ENCODE peak calls at places on chromosomes 6 and 20, in five cellular contexts. N is cardiac fibroblast, R is ascending aorta, G is glutamatergic neuron, Y is progenitor cell of endocrine pancreas. W is an unnamed sample.

GRCh38 chr6:13538084-13538483 is 36.3 kb upstream of the SIRT5 start:
- DNase-seq in N (peak), R (no peak), G (no peak), Y (no peak), W (no peak)

GRCh38 chr6:39268721-39269120 is 39.4 kb upstream of the KCNK5 start:
- DNase-seq in N (no peak), R (no peak), G (no peak), Y (no peak), W (no peak)

GRCh38 chr6:134170844-134171243 is 118.4 kb upstream of the SLC2A12 start:
- DNase-seq in N (peak), R (no peak), G (no peak), Y (no peak), W (no peak)

GRCh38 chr6:106168097-106168888 is 82.2 kb downstream of the PRDM1 start:
- DNase-seq in N (no peak), R (no peak), G (no peak), Y (no peak), W (no peak)

GRCh38 chr20:35883341-35883777 is 70.9 kb downstream of the SCAND1 start:
- DNase-seq in N (peak), R (no peak), G (no peak), Y (no peak), W (no peak)

GRCh38 chr6:139407718-139408222 is 33.3 kb upstream of the CITED2 start:
- DNase-seq in N (peak), R (no peak), G (no peak), Y (no peak), W (no peak)

GRCh38 chr6:10000461-10000992 is 414.3 kb downstream of the TFAP2A start:
- DNase-seq in N (no peak), R (no peak), G (no peak), Y (no peak), W (no peak)

GRCh38 chr6:161076211-161076677 is 84.7 kb downstream of the MAP3K4 start:
- DNase-seq in N (peak), R (no peak), G (peak), Y (no peak), W (no peak)

GRCh38 chr20:20450461-20451027 is 82.6 kb downstream of the INSM1 start:
- DNase-seq in N (no peak), R (no peak), G (no peak), Y (no peak), W (no peak)

GRCh38 chr6:135270676-135271536 is 89.8 kb downstream of the MYB start:
- DNase-seq in N (no peak), R (no peak), G (no peak), Y (no peak), W (no peak)

GRCh38 chr20:5349448-5349847 is 32.7 kb upstream of the PROKR2 start:
- DNase-seq in N (peak), R (no peak), G (no peak), Y (no peak), W (no peak)

GRCh38 chr6:82863771-82864170 is 201.9 kb downstream of the UBE3D start:
- DNase-seq in N (no peak), R (no peak), G (no peak), Y (no peak), W (no peak)
- TF ChIP-seq CTCF in N (no peak), R (no peak), G (no peak), Y (no peak), W (no peak)

GRCh38 chr6:119204744-119205143 is 126.3 kb upstream of the FAM184A start:
- DNase-seq in N (no peak), R (no peak), G (no peak), Y (no peak), W (no peak)

GRCh38 chr6:119207973-119208725 is 129.7 kb upstream of the FAM184A start:
- DNase-seq in N (peak), R (no peak), G (no peak), Y (no peak), W (no peak)

GRCh38 chr6:119209452-119210205 is 131.2 kb upstream of the FAM184A start:
- DNase-seq in N (peak), R (no peak), G (no peak), Y (no peak), W (no peak)

GRCh38 chr6:119205911-119206617 is 127.6 kb upstream of the FAM184A start:
- DNase-seq in N (no peak), R (no peak), G (no peak), Y (no peak), W (no peak)

DNA sequence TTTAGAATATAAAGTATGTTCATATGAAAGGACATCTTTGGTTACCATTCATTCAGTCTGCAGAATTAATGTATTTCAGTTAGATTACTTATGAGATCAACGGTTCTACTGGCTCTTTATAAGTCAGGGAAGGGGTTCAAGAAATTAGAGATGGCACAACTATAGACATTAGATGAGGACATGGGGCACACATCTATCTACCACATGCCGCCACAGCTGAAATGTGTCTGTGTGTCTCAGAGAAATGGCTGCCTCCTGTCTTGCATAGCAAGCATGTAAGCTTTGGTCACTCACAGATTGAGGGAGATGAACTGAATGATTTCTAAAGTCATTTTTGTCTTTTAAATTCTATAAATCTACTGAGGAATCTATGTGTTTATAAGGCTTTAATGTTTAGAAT is 128.9 kb upstream of the FAM184A start:
- DNase-seq in N (no peak), R (no peak), G (no peak), Y (no peak), W (no peak)
- TF ChIP-seq CTCF in N (no peak), R (no peak), G (no peak), Y (no peak), W (no peak)

GRCh38 chr20:62701161-62702007 is 7.3 kb upstream of the NTSR1 start:
- DNase-seq in N (no peak), R (no peak), G (no peak), Y (no peak), W (no peak)

GRCh38 chr20:62703853-62704228 is 4.8 kb upstream of the NTSR1 start:
- DNase-seq in N (peak), R (no peak), G (no peak), Y (no peak), W (no peak)

GRCh38 chr20:62704341-62704948 is 4.2 kb upstream of the NTSR1 start:
- DNase-seq in N (peak), R (peak), G (peak), Y (no peak), W (no peak)

GRCh38 chr20:62702008-62702290 is 6.7 kb upstream of the NTSR1 start:
- DNase-seq in N (no peak), R (no peak), G (peak), Y (no peak), W (no peak)

GRCh38 chr20:62702886-62703852 is 5.5 kb upstream of the NTSR1 start:
- DNase-seq in N (peak), R (no peak), G (peak), Y (no peak), W (no peak)
- TF ChIP-seq CTCF in N (peak), R (no peak), G (no peak), Y (no peak), W (no peak)

DNA sequence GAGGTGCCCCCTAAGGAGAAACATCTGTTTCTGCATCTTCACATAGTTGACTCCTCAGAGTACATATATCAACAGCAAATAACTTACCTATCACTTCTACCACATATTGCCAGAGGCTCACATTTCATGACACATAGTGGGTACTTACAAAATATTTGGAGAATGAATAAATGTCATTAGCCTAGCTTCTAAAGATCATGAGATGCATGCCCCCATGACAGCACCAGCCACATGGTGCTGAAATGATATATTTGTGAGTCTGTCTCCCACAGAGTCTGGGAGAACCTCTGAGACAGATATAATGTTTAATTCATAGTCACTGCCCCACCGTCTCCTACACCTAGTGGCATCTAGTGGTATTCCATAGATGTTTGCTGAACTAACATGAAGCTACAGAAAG is 555.6 kb downstream of the KIF16B start:
- DNase-seq in N (no peak), R (no peak), G (no peak), Y (no peak), W (no peak)
- TF ChIP-seq CTCF in N (no peak), R (no peak), G (peak), Y (peak), W (no peak)

GRCh38 chr20:56624786-56625681 is 4.1 kb upstream of the TFAP2C start:
- DNase-seq in N (no peak), R (no peak), G (peak), Y (no peak), W (no peak)

GRCh38 chr20:56627122-56628014 is 1.7 kb upstream of the TFAP2C start:
- DNase-seq in N (no peak), R (no peak), G (peak), Y (no peak), W (no peak)

GRCh38 chr20:56625837-56626236 is 3.3 kb upstream of the TFAP2C start:
- DNase-seq in N (no peak), R (no peak), G (no peak), Y (no peak), W (no peak)

GRCh38 chr20:56628015-56628872 is 862 bp upstream of the TFAP2C start:
- DNase-seq in N (no peak), R (no peak), G (peak), Y (no peak), W (no peak)

GRCh38 chr20:56626367-56627121 is 2.6 kb upstream of the TFAP2C start:
- DNase-seq in N (no peak), R (no peak), G (peak), Y (no peak), W (no peak)
- TF ChIP-seq CTCF in N (no peak), R (no peak), G (peak), Y (peak), W (no peak)

W was measured in natural killer cell.